ENCODE peak calls at places on chromosome 21, in four cellular contexts. One of them, this sample, is unnamed.

GRCh38 chr21:44971672-44971995 is 31.8 kb downstream of the SLX9 start:
- DNase-seq in Panc1: no peak
- DNase-seq in activated CD8-positive, alpha-beta memory T cell treated with anti-CD3 and anti-CD28 coated beads for 48 hours: no peak
- DNase-seq in erythroblast: no peak
- DNase-seq in this sample: no peak

GRCh38 chr21:17454315-17455027 is 58.4 kb upstream of the CXADR start:
- DNase-seq in Panc1: peak; percentile 96
- DNase-seq in activated CD8-positive, alpha-beta memory T cell treated with anti-CD3 and anti-CD28 coated beads for 48 hours: peak; percentile 63
- DNase-seq in erythroblast: peak; percentile 61
- DNase-seq in this sample: peak; percentile 66

GRCh38 chr21:27571706-27572105 is 604.8 kb upstream of the ADAMTS5 start:
- DNase-seq in Panc1: no peak
- DNase-seq in activated CD8-positive, alpha-beta memory T cell treated with anti-CD3 and anti-CD28 coated beads for 48 hours: no peak
- DNase-seq in erythroblast: no peak
- DNase-seq in this sample: peak; percentile 70

GRCh38 chr21:34835526-34835925 is 166.7 kb downstream of the CLIC6 start:
- DNase-seq in Panc1: no peak
- DNase-seq in activated CD8-positive, alpha-beta memory T cell treated with anti-CD3 and anti-CD28 coated beads for 48 hours: no peak
- DNase-seq in erythroblast: no peak
- DNase-seq in this sample: no peak

GRCh38 chr21:38329176-38329575 is 72.4 kb downstream of the KCNJ15 start:
- DNase-seq in Panc1: no peak
- DNase-seq in activated CD8-positive, alpha-beta memory T cell treated with anti-CD3 and anti-CD28 coated beads for 48 hours: no peak
- DNase-seq in erythroblast: no peak
- DNase-seq in this sample: no peak

GRCh38 chr21:45170987-45171386 is 96.6 kb downstream of the ADARB1 start:
- DNase-seq in Panc1: no peak
- DNase-seq in activated CD8-positive, alpha-beta memory T cell treated with anti-CD3 and anti-CD28 coated beads for 48 hours: no peak
- DNase-seq in erythroblast: no peak
- DNase-seq in this sample: no peak

GRCh38 chr21:41366522-41367151 is 4.8 kb downstream of the MX2 start:
- DNase-seq in Panc1: no peak
- DNase-seq in activated CD8-positive, alpha-beta memory T cell treated with anti-CD3 and anti-CD28 coated beads for 48 hours: no peak
- DNase-seq in erythroblast: no peak
- DNase-seq in this sample: peak; percentile 89

GRCh38 chr21:35840197-35840799 is 220.0 kb downstream of the SETD4 start:
- DNase-seq in Panc1: peak; percentile 38
- DNase-seq in activated CD8-positive, alpha-beta memory T cell treated with anti-CD3 and anti-CD28 coated beads for 48 hours: no peak
- DNase-seq in erythroblast: peak; percentile 83
- DNase-seq in this sample: peak; percentile 82

GRCh38 chr21:14241322-14241721 is 25.4 kb downstream of the RBM11 start:
- DNase-seq in Panc1: no peak
- DNase-seq in activated CD8-positive, alpha-beta memory T cell treated with anti-CD3 and anti-CD28 coated beads for 48 hours: no peak
- DNase-seq in erythroblast: no peak
- DNase-seq in this sample: no peak

GRCh38 chr21:28144653-28145052 is 848.0 kb downstream of the LTN1 start:
- DNase-seq in Panc1: no peak
- DNase-seq in activated CD8-positive, alpha-beta memory T cell treated with anti-CD3 and anti-CD28 coated beads for 48 hours: no peak
- DNase-seq in erythroblast: no peak
- DNase-seq in this sample: no peak

GRCh38 chr21:41762236-41762635 is 4.6 kb downstream of the RIPK4 start:
- DNase-seq in Panc1: no peak
- DNase-seq in activated CD8-positive, alpha-beta memory T cell treated with anti-CD3 and anti-CD28 coated beads for 48 hours: no peak
- DNase-seq in erythroblast: no peak
- DNase-seq in this sample: peak; percentile 47

GRCh38 chr21:16095005-16095404 is 365.2 kb downstream of the USP25 start:
- DNase-seq in Panc1: no peak
- DNase-seq in activated CD8-positive, alpha-beta memory T cell treated with anti-CD3 and anti-CD28 coated beads for 48 hours: no peak
- DNase-seq in erythroblast: no peak
- DNase-seq in this sample: no peak

GRCh38 chr21:42578761-42579415 is 65.2 kb downstream of the SLC37A1 start:
- DNase-seq in Panc1: no peak
- DNase-seq in activated CD8-positive, alpha-beta memory T cell treated with anti-CD3 and anti-CD28 coated beads for 48 hours: no peak
- DNase-seq in erythroblast: no peak
- DNase-seq in this sample: no peak

GRCh38 chr21:26457817-26458216 is 115.3 kb downstream of the CYYR1 start:
- DNase-seq in Panc1: no peak
- DNase-seq in activated CD8-positive, alpha-beta memory T cell treated with anti-CD3 and anti-CD28 coated beads for 48 hours: no peak
- DNase-seq in erythroblast: no peak
- DNase-seq in this sample: no peak

GRCh38 chr21:36076878-36077658 is 7.2 kb downstream of the CBR1 start:
- DNase-seq in Panc1: no peak
- DNase-seq in activated CD8-positive, alpha-beta memory T cell treated with anti-CD3 and anti-CD28 coated beads for 48 hours: no peak
- DNase-seq in erythroblast: peak; percentile 49
- DNase-seq in this sample: no peak

GRCh38 chr21:29007801-29008200 is 11.3 kb downstream of the RWDD2B start:
- DNase-seq in Panc1: no peak
- DNase-seq in activated CD8-positive, alpha-beta memory T cell treated with anti-CD3 and anti-CD28 coated beads for 48 hours: no peak
- DNase-seq in erythroblast: no peak
- DNase-seq in this sample: no peak

GRCh38 chr21:42570841-42571387 is 57.3 kb downstream of the SLC37A1 start:
- DNase-seq in Panc1: no peak
- DNase-seq in activated CD8-positive, alpha-beta memory T cell treated with anti-CD3 and anti-CD28 coated beads for 48 hours: no peak
- DNase-seq in erythroblast: no peak
- DNase-seq in this sample: peak; percentile 19

GRCh38 chr21:44527983-44528633 is 11.9 kb downstream of the KRTAP10-1 start:
- DNase-seq in Panc1: no peak
- DNase-seq in activated CD8-positive, alpha-beta memory T cell treated with anti-CD3 and anti-CD28 coated beads for 48 hours: no peak
- DNase-seq in erythroblast: no peak
- DNase-seq in this sample: no peak

GRCh38 chr21:16837319-16837718 is 675.5 kb upstream of the CXADR start:
- DNase-seq in Panc1: no peak
- DNase-seq in activated CD8-positive, alpha-beta memory T cell treated with anti-CD3 and anti-CD28 coated beads for 48 hours: no peak
- DNase-seq in erythroblast: no peak
- DNase-seq in this sample: no peak

GRCh38 chr21:33898546-33898945 is 17.1 kb downstream of the ATP5PO start:
- DNase-seq in Panc1: no peak
- DNase-seq in activated CD8-positive, alpha-beta memory T cell treated with anti-CD3 and anti-CD28 coated beads for 48 hours: no peak
- DNase-seq in erythroblast: no peak
- DNase-seq in this sample: no peak

GRCh38 chr21:17003221-17003620 is 509.6 kb upstream of the CXADR start:
- DNase-seq in Panc1: no peak
- DNase-seq in activated CD8-positive, alpha-beta memory T cell treated with anti-CD3 and anti-CD28 coated beads for 48 hours: no peak
- DNase-seq in erythroblast: no peak
- DNase-seq in this sample: no peak

GRCh38 chr21:43991447-43991991 is 20.6 kb upstream of the TRAPPC10 start:
- DNase-seq in Panc1: no peak
- DNase-seq in activated CD8-positive, alpha-beta memory T cell treated with anti-CD3 and anti-CD28 coated beads for 48 hours: no peak
- DNase-seq in erythroblast: no peak
- DNase-seq in this sample: no peak

GRCh38 chr21:28991861-28992525 is 684 bp downstream of the LTN1 start:
- DNase-seq in Panc1: no peak
- DNase-seq in activated CD8-positive, alpha-beta memory T cell treated with anti-CD3 and anti-CD28 coated beads for 48 hours: no peak
- DNase-seq in erythroblast: peak; percentile 72
- DNase-seq in this sample: no peak

GRCh38 chr21:31363720-31364119 is 19.7 kb upstream of the TIAM1 start:
- DNase-seq in Panc1: no peak
- DNase-seq in activated CD8-positive, alpha-beta memory T cell treated with anti-CD3 and anti-CD28 coated beads for 48 hours: no peak
- DNase-seq in erythroblast: no peak
- DNase-seq in this sample: no peak

GRCh38 chr21:17539323-17539722 is 26.5 kb downstream of the CXADR start:
- DNase-seq in Panc1: no peak
- DNase-seq in activated CD8-positive, alpha-beta memory T cell treated with anti-CD3 and anti-CD28 coated beads for 48 hours: no peak
- DNase-seq in erythroblast: no peak
- DNase-seq in this sample: no peak

GRCh38 chr21:39385299-39386145 is 36.6 kb upstream of the HMGN1 start:
- DNase-seq in Panc1: no peak
- DNase-seq in activated CD8-positive, alpha-beta memory T cell treated with anti-CD3 and anti-CD28 coated beads for 48 hours: peak; percentile 25
- DNase-seq in erythroblast: peak; percentile 76
- DNase-seq in this sample: no peak

GRCh38 chr21:40049031-40049958 is 182.1 kb downstream of the PCP4 start:
- DNase-seq in Panc1: no peak
- DNase-seq in activated CD8-positive, alpha-beta memory T cell treated with anti-CD3 and anti-CD28 coated beads for 48 hours: no peak
- DNase-seq in erythroblast: no peak
- DNase-seq in this sample: no peak

GRCh38 chr21:28333455-28334108 is 659.1 kb downstream of the LTN1 start:
- DNase-seq in Panc1: no peak
- DNase-seq in activated CD8-positive, alpha-beta memory T cell treated with anti-CD3 and anti-CD28 coated beads for 48 hours: no peak
- DNase-seq in erythroblast: no peak
- DNase-seq in this sample: no peak

GRCh38 chr21:37365657-37366487 is 701 bp upstream of the DYRK1A start:
- DNase-seq in Panc1: no peak
- DNase-seq in activated CD8-positive, alpha-beta memory T cell treated with anti-CD3 and anti-CD28 coated beads for 48 hours: peak; percentile 6
- DNase-seq in erythroblast: peak; percentile 90
- DNase-seq in this sample: peak; percentile 81

GRCh38 chr21:41680444-41681335 is 86.2 kb downstream of the RIPK4 start:
- DNase-seq in Panc1: peak; percentile 35
- DNase-seq in activated CD8-positive, alpha-beta memory T cell treated with anti-CD3 and anti-CD28 coated beads for 48 hours: no peak
- DNase-seq in erythroblast: no peak
- DNase-seq in this sample: peak; percentile 71